ENCODE peak calls at places on chromosomes 1 and 21, in four cellular contexts. One of them, this sample, is unnamed.

GRCh38 chr21:41650526-41651145 is 116.2 kb downstream of the RIPK4 start:
- DNase-seq in glutamatergic neuron: no peak
- DNase-seq in AG04450: no peak
- DNase-seq in fibroblast of lung: no peak
- DNase-seq in this sample: no peak

GRCh38 chr1:204338997-204339396 is 20.7 kb downstream of the PLEKHA6 start:
- DNase-seq in glutamatergic neuron: no peak
- DNase-seq in AG04450: no peak
- DNase-seq in fibroblast of lung: no peak
- DNase-seq in this sample: no peak

GRCh38 chr1:228265167-228265566 is 57.3 kb downstream of the OBSCN start:
- DNase-seq in glutamatergic neuron: no peak
- DNase-seq in AG04450: no peak
- DNase-seq in fibroblast of lung: peak; percentile 46
- DNase-seq in this sample: no peak

GRCh38 chr21:22342855-22343254 is 1344.6 kb downstream of the NCAM2 start:
- DNase-seq in glutamatergic neuron: no peak
- DNase-seq in AG04450: no peak
- DNase-seq in fibroblast of lung: no peak
- DNase-seq in this sample: no peak

GRCh38 chr1:170666661-170667060 is 2.7 kb downstream of the PRRX1 start:
- DNase-seq in glutamatergic neuron: no peak
- DNase-seq in AG04450: no peak
- DNase-seq in fibroblast of lung: no peak
- DNase-seq in this sample: peak; percentile 21

GRCh38 chr1:10848109-10848684 is 51.8 kb upstream of the CASZ1 start:
- DNase-seq in glutamatergic neuron: no peak
- DNase-seq in AG04450: no peak
- DNase-seq in fibroblast of lung: no peak
- DNase-seq in this sample: no peak

GRCh38 chr1:51325878-51326755 is 4.2 kb downstream of the TTC39A start:
- DNase-seq in glutamatergic neuron: no peak
- DNase-seq in AG04450: no peak
- DNase-seq in fibroblast of lung: no peak
- DNase-seq in this sample: no peak

GRCh38 chr1:94540440-94541174 is 952 bp downstream of the F3 start:
- DNase-seq in glutamatergic neuron: no peak
- DNase-seq in AG04450: no peak
- DNase-seq in fibroblast of lung: no peak
- DNase-seq in this sample: no peak

GRCh38 chr1:119453021-119453420 is 38.1 kb downstream of the HSD3B2 start:
- DNase-seq in glutamatergic neuron: no peak
- DNase-seq in AG04450: no peak
- DNase-seq in fibroblast of lung: peak; percentile 1
- DNase-seq in this sample: no peak

GRCh38 chr1:35556494-35557117 is 597 bp downstream of the KIAA0319L start:
- DNase-seq in glutamatergic neuron: no peak
- DNase-seq in AG04450: no peak
- DNase-seq in fibroblast of lung: no peak
- DNase-seq in this sample: no peak

GRCh38 chr1:111976332-111976731 is 13.1 kb downstream of the KCND3 start:
- DNase-seq in glutamatergic neuron: no peak
- DNase-seq in AG04450: no peak
- DNase-seq in fibroblast of lung: no peak
- DNase-seq in this sample: no peak

GRCh38 chr1:165169729-165170128 is 186.8 kb downstream of the LMX1A start:
- DNase-seq in glutamatergic neuron: no peak
- DNase-seq in AG04450: no peak
- DNase-seq in fibroblast of lung: no peak
- DNase-seq in this sample: no peak

DNA sequence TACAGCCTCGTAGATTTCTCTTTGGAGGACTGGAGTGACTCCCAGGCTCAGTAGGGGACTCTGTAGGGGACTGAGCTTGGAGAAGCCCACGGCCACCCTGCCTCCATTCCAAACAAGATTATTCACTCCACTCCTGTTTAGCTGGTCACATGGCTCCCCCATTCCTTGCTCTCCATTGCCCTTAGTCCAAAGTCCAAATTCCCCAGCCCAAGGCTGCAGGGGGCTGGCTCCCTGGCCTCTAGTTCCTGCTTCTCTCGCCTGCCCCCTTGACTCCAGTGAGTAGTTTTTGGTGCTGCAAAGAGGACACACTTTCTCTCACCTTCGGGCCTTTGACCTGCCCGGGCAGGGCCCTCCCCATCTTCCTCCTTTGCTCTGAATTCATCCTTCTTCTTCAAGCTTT is 403.3 kb downstream of the KIF26B start:
- DNase-seq in glutamatergic neuron: no peak
- DNase-seq in AG04450: no peak
- DNase-seq in fibroblast of lung: no peak
- DNase-seq in this sample: no peak
- TF ChIP-seq CTCF in glutamatergic neuron: no peak
- TF ChIP-seq CTCF in AG04450: no peak
- TF ChIP-seq CTCF in fibroblast of lung: no peak
- TF ChIP-seq CTCF in this sample: no peak

DNA sequence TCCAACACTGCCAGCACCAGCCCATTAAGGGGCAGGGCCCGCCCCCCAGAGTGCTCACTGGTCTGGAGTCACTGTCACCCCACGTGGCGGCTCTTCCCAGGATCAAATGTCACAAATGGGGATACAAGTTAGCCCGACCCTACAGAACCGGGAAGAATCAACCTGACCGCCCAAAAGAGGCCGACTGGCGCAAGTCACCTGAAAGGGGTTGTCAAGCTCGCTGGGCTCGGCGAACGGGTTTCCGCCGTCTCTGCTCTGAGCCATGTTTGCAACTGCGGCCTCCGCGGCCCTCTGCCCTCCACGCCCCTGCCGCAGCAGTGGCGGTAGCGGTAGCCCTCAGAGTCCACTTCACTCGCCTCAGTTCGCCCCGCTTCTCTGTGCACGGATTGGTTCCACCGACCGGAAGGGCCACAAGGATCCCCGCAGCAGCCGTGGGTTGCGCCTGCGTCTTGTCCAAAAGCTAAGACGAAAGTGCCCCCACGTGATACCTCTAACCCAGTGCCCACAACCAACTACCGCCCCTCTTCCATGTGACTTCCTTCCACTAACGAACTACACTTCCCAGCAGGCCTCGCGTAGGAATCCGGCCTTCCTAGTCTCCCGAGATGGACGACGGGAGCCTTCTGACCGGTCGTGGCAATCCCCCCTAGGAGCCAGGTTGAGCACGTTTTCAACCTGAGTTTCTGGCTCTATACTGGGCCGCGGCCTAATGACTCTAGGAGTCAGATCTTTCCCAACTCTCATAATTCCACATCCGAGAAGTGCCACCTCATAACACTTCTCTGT is at the start of gene SCAMP3:
- DNase-seq in glutamatergic neuron: peak; percentile 85
- DNase-seq in AG04450: peak; percentile 96
- DNase-seq in fibroblast of lung: peak; percentile 99
- DNase-seq in this sample: peak; percentile 86
- TF ChIP-seq CTCF in glutamatergic neuron: no peak
- TF ChIP-seq CTCF in AG04450: no peak
- TF ChIP-seq CTCF in fibroblast of lung: no peak
- TF ChIP-seq CTCF in this sample: no peak

DNA sequence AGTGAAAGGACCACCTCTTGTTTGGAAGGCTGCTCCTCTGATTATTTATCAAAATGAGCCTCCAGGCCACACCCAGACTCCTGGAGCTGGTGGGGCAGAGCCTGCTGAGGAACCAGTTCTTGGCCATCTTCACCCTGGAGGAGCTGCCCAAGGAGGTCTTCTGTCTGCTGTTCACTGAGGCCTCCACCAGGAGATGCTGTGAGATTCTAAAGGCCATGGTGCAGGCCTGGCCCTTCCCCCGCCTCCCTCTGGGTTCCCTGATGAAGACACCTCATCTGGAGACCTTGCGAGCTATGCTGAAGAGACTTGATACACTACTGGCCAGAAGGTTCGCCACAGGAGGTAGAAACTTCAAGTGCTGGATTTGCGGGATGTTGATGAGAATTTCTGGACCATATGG is 61.7 kb upstream of the GJA8 start:
- DNase-seq in glutamatergic neuron: no peak
- DNase-seq in AG04450: no peak
- DNase-seq in fibroblast of lung: no peak
- DNase-seq in this sample: no peak
- TF ChIP-seq CTCF in glutamatergic neuron: no peak
- TF ChIP-seq CTCF in AG04450: peak; percentile 19
- TF ChIP-seq CTCF in fibroblast of lung: no peak
- TF ChIP-seq CTCF in this sample: no peak

GRCh38 chr21:45210461-45210983 is 77.2 kb downstream of the POFUT2 start:
- DNase-seq in glutamatergic neuron: no peak
- DNase-seq in AG04450: no peak
- DNase-seq in fibroblast of lung: no peak
- DNase-seq in this sample: no peak
- TF ChIP-seq CTCF in glutamatergic neuron: no peak
- TF ChIP-seq CTCF in AG04450: no peak
- TF ChIP-seq CTCF in fibroblast of lung: no peak
- TF ChIP-seq CTCF in this sample: no peak

This sample was measured in nephron progenitor cell.